ENCODE peak calls at places on chromosomes 16 and 17, in five cellular contexts. X is SK-N-SH, W is IMR-90, D is sigmoid colon, U is neuronal stem cell. Y is an unnamed sample.
A peak's percentile ranks its signal among the peaks of the same experiment; 100 is the strongest.

GRCh38 chr17:57834146-57834741 is 15.6 kb downstream of the MRPS23 start:
- DNase-seq in X (peak; percentile 45), W (no peak), D (peak; percentile 89), U (no peak), Y (peak; percentile 59)

GRCh38 chr16:17989255-17989654 is 347.3 kb downstream of the NPIPA8 start:
- DNase-seq in X (no peak), W (no peak), D (no peak), U (no peak), Y (no peak)

GRCh38 chr16:70460737-70461261 is 6.4 kb downstream of the FCSK start:
- DNase-seq in X (peak; percentile 65), W (peak; percentile 39), D (no peak), U (no peak), Y (no peak)

GRCh38 chr17:75153854-75154194 is 488 bp downstream of the JPT1 start:
- DNase-seq in X (no peak), W (no peak), D (no peak), U (no peak), Y (peak; percentile 44)

GRCh38 chr17:32970281-32970680 is 21.4 kb upstream of the SPACA3 start:
- DNase-seq in X (no peak), W (no peak), D (no peak), U (no peak), Y (no peak)

GRCh38 chr16:17566656-17567450 is 96.1 kb upstream of the XYLT1 start:
- DNase-seq in X (no peak), W (no peak), D (no peak), U (no peak), Y (no peak)

GRCh38 chr16:86590501-86591144 is 12.3 kb downstream of the FOXL1 start:
- DNase-seq in X (no peak), W (peak; percentile 96), D (no peak), U (no peak), Y (no peak)

GRCh38 chr16:55502801-55503366 is 6.0 kb upstream of the LPCAT2 start:
- DNase-seq in X (peak; percentile 78), W (peak; percentile 93), D (peak; percentile 95), U (no peak), Y (peak; percentile 44)

GRCh38 chr17:26773189-26774188 is 520.4 kb upstream of the WSB1 start:
- DNase-seq in X (no peak), W (no peak), D (no peak), U (no peak), Y (no peak)

GRCh38 chr16:86199182-86199581 is 300.2 kb downstream of the IRF8 start:
- DNase-seq in X (no peak), W (peak; percentile 18), D (no peak), U (no peak), Y (no peak)

GRCh38 chr16:9869776-9870175 is 312.5 kb downstream of the GRIN2A start:
- DNase-seq in X (no peak), W (no peak), D (no peak), U (no peak), Y (no peak)

GRCh38 chr16:56569971-56570370 is 5.1 kb downstream of the MT4 start:
- DNase-seq in X (no peak), W (no peak), D (peak; percentile 8), U (no peak), Y (peak; percentile 68)

GRCh38 chr17:56679767-56680422 is 86.4 kb downstream of the NOG start:
- DNase-seq in X (no peak), W (no peak), D (no peak), U (no peak), Y (no peak)

GRCh38 chr16:48607056-48607825 is 2.7 kb downstream of the N4BP1 start:
- DNase-seq in X (no peak), W (peak; percentile 67), D (no peak), U (no peak), Y (no peak)

GRCh38 chr17:9968881-9969280 is 63.8 kb upstream of the RCVRN start:
- DNase-seq in X (no peak), W (peak; percentile 91), D (no peak), U (no peak), Y (no peak)

GRCh38 chr17:63998721-63999679 is 849 bp downstream of the PRR29 start:
- DNase-seq in X (peak; percentile 65), W (no peak), D (peak; percentile 62), U (no peak), Y (no peak)

GRCh38 chr16:69711115-69711740 is 15.1 kb downstream of the NQO1 start:
- DNase-seq in X (no peak), W (peak; percentile 81), D (no peak), U (no peak), Y (no peak)

GRCh38 chr16:66228791-66229190 is 137.7 kb upstream of the CDH5 start:
- DNase-seq in X (no peak), W (peak; percentile 38), D (peak; percentile 15), U (no peak), Y (no peak)

GRCh38 chr17:6554871-6555330 is 1.5 kb downstream of the PITPNM3 start:
- DNase-seq in X (peak; percentile 32), W (no peak), D (no peak), U (no peak), Y (peak; percentile 24)

GRCh38 chr17:42459256-42459982 is 741 bp downstream of the ATP6V0A1 start:
- DNase-seq in X (peak; percentile 56), W (peak; percentile 69), D (peak; percentile 78), U (no peak), Y (peak; percentile 80)

GRCh38 chr16:87580855-87581261 is 21.4 kb upstream of the JPH3 start:
- DNase-seq in X (peak; percentile 56), W (peak; percentile 46), D (no peak), U (no peak), Y (no peak)

GRCh38 chr17:3689262-3690093 is 6.5 kb downstream of the P2RX5 start:
- DNase-seq in X (no peak), W (no peak), D (no peak), U (no peak), Y (no peak)

GRCh38 chr16:87132361-87133014 is 184.7 kb downstream of the C16orf95 start:
- DNase-seq in X (no peak), W (peak; percentile 60), D (peak; percentile 62), U (peak; percentile 57), Y (peak; percentile 33)

GRCh38 chr16:9033125-9033830 is 58.2 kb upstream of the HAPSTR1 start:
- DNase-seq in X (peak; percentile 57), W (peak; percentile 71), D (no peak), U (peak; percentile 35), Y (peak; percentile 73)

GRCh38 chr16:23537390-23537789 is 19.8 kb downstream of the EARS2 start:
- DNase-seq in X (no peak), W (no peak), D (no peak), U (no peak), Y (no peak)

DNA sequence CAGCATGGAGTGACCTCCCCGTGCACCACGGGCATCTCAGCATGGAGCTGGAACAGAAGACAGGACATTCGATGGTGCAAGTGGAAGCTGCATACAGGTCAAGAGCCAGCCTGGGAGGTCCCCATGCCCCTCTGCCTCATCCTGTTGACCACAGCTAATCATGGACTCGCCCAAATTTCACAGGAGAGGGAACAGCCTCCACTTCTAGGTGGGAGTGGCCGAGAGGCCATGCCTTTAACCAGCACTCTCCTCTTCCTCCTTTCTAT is 3.8 kb upstream of the SLC47A2 start:
- DNase-seq in X (no peak), W (no peak), D (no peak), U (no peak), Y (no peak)
- H3K27ac ChIP-seq in X (no peak overlapping the region), W (no peak overlapping the region), D (no peak overlapping the region), U (no peak overlapping the region), Y (no peak overlapping the region)

GRCh38 chr16:3153077-3153368 is 18.2 kb downstream of the ZNF213 start:
- DNase-seq in X (no peak), W (no peak), D (no peak), U (no peak), Y (no peak)
- H3K4me3 ChIP-seq in X (no peak overlapping the region), W (no peak overlapping the region), D (no peak overlapping the region), U (no peak overlapping the region), Y (peak overlapping the region; percentile 85)

DNA sequence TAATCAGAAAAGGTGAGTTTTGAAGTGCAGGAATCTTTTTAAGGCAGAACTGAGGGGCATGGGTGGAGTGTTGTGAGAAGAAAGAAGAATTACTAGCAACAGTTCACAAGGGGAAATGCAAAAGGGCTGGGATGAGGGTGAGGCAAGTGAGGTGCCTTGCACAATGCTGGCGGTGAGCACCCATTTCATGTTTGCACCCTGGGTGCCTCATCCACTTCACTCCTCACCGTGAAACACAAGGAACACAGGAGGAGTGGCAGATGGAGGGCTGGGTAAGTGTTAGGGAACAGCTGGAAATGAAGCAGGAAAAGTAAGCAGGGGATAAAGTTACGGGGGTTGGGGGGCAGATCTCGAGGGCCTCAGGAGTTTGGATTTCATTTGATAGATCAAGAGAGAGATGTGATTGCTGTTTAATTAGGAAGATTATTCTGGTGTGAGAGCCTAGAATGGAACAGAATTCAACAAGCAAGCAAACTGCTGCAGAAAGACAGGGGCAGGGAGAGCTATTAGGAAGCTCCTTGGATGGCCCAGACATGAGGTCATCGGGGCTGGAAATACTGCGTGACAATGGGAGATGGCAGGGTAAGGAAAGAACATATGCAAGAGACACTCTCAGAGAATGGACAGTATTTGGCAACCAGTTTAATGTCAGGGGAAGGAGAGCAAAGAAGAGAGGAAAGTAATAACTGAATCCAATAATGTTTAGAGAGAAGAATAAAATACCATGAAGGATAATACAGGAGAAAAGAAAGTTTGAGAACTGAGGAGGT is 8.3 kb upstream of the HEATR6 start:
- DNase-seq in X (no peak), W (peak; percentile 72), D (no peak), U (no peak), Y (peak; percentile 22)
- H3K27ac ChIP-seq in X (peak overlapping the region; percentile 45), W (peak overlapping the region; percentile 78), D (no peak overlapping the region), U (no peak overlapping the region), Y (no peak overlapping the region)

DNA sequence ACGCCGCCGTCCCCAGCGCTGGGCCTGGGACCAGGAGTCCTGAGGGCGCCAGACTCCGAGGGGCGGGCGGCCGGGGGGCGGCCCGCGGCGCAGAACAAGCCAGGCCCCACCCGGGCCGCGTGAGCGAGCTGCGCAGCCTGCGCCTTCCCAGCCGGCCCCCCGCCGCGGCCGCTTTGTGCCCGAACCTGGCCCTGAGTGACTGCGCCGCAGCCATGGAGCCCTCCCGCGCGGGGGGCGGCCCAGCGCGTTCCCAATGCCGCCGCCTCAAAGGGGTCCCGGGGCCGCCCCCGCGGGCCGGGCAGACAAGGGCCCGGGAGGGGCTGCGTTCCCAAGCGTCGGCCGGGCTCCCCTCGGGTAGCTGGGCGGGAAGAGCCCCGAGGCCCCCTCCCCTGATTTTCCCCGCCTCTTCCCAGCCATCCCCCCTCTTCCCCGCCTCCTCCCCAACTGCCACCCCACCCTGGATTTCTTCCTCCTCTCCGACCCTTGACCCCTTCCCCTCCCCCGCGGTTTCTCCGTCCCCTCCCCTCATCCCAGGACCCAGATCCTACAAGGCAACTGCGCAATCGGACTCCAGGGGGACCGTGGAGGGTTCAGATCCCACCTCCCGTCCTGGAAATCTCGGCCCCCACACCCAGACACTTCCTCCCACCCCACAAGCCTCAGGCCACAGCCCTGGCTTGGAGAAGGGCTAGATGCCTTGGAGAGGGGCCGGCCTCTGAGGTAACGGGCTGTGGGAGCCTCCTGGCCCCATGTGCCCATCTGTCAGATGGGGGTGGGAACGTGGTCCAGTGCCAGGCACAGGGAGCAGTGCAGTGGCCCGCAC is 17.1 kb downstream of the ZNF423 start:
- DNase-seq in X (peak; percentile 43), W (no peak), D (no peak), U (peak; percentile 50), Y (no peak)
- H3K4me3 ChIP-seq in X (no peak overlapping the region), W (no peak overlapping the region), D (peak overlapping the region; percentile 29), U (peak overlapping the region; percentile 61), Y (no peak overlapping the region)

DNA sequence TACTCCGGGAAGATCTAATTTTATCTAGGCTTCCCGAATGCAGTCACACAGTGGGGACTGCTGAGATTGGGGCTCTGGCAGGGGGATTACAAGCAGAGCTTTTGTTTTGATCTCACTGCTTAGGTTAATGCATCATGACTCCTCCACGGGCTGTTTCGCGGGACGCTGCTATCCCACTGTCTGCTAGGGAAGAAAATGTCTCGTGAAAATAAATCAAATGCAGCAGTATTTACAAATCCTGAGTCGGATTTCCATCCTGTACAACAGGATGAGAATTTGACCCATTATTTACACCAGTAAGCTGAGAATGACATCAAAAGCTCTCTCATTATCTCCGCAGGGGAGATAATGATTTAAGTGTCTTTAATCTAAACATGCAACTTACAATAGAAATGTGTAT is 83.7 kb downstream of the CDH11 start:
- DNase-seq in X (no peak), W (peak; percentile 59), D (no peak), U (no peak), Y (peak; percentile 73)
- H3K27ac ChIP-seq in X (no peak overlapping the region), W (no peak overlapping the region), D (no peak overlapping the region), U (peak overlapping the region; percentile 4), Y (peak overlapping the region; percentile 10)